ENCODE peak calls at places on chromosomes 5 and 9, in nine cellular contexts. Q, M, U, E, D, G, A, F and R are unnamed samples.

GRCh38 chr5:123601610-123602009 is 89.6 kb downstream of the CSNK1G3 start:
- DNase-seq in M (no peak), U (no peak), Q (no peak), A (no peak), D (no peak), F (no peak), E (no peak), G (no peak), R (no peak)

GRCh38 chr5:151819830-151820229 is 48.1 kb downstream of the G3BP1 start:
- DNase-seq in D (no peak), U (no peak), F (no peak), E (no peak), M (no peak), Q (no peak), G (no peak), A (no peak), R (no peak)

GRCh38 chr5:177094224-177095087 is 7.7 kb downstream of the FGFR4 start:
- DNase-seq in A (peak), E (peak), Q (no peak), F (peak), D (no peak), G (no peak), U (peak), M (peak), R (peak)

GRCh38 chr9:1606253-1606652 is 408.9 kb upstream of the SMARCA2 start:
- DNase-seq in G (no peak), A (no peak), E (no peak), Q (no peak), F (no peak), M (no peak), U (no peak), D (no peak), R (no peak)

GRCh38 chr5:75048457-75048953 is 3.9 kb downstream of the GCNT4 start:
- DNase-seq in M (no peak), E (no peak), U (no peak), Q (no peak), G (no peak), F (no peak), D (no peak), A (no peak), R (no peak)

GRCh38 chr5:176595386-176595943 is 14.5 kb downstream of the GPRIN1 start:
- DNase-seq in F (no peak), A (no peak), D (no peak), U (no peak), G (no peak), Q (no peak), M (no peak), E (no peak), R (no peak)

GRCh38 chr9:78552802-78553201 is 255.9 kb downstream of the PSAT1 start:
- DNase-seq in Q (no peak), E (no peak), M (no peak), A (no peak), D (no peak), G (no peak), U (no peak), F (no peak), R (no peak)

GRCh38 chr5:176985516-176985915 is 21.1 kb downstream of the UIMC1 start:
- DNase-seq in G (no peak), M (no peak), U (no peak), A (no peak), F (no peak), D (no peak), E (no peak), Q (no peak), R (no peak)

GRCh38 chr9:113152699-113153098 is 1.9 kb downstream of the SLC31A2 start:
- DNase-seq in D (no peak), Q (no peak), F (no peak), E (no peak), M (no peak), U (no peak), A (no peak), G (peak), R (no peak)

GRCh38 chr9:16816006-16816405 is 54.5 kb downstream of the BNC2 start:
- DNase-seq in Q (no peak), F (no peak), G (no peak), M (no peak), D (no peak), U (no peak), A (no peak), E (no peak), R (no peak)

GRCh38 chr9:121220996-121221671 is 19.5 kb upstream of the RAB14 start:
- DNase-seq in M (no peak), E (no peak), G (no peak), F (no peak), D (no peak), U (no peak), Q (no peak), A (no peak), R (no peak)

GRCh38 chr9:110048976-110049698 is 158.8 kb downstream of the C9orf152 start:
- DNase-seq in M (peak), G (no peak), E (no peak), U (no peak), F (no peak), Q (no peak), D (no peak), A (no peak), R (no peak)

GRCh38 chr9:36903541-36904435 is 130.3 kb downstream of the PAX5 start:
- DNase-seq in M (peak), F (no peak), Q (peak), U (no peak), A (no peak), E (peak), G (no peak), D (peak), R (peak)

DNA sequence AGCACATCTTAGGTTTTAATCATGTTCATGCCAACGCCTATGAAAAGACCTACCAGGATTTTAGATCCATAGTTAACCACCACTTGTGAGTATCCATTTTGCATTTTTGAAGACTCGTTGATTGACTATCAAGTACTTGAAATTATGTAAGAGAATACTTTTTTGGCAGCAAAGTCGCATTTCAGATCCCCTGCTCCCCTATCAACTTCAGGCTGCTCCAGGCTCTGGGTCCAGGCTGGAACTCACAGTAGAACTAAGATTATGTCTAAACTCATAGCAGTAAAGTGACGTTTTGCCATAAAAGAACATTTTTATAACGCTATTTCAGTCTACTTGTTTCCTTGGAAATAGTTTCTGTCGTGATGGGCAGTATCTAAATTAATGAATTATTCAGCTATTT is 267.7 kb downstream of the FANCC start:
- DNase-seq in Q (peak), D (no peak), U (no peak), E (no peak), G (no peak), A (no peak), F (no peak), M (no peak), R (no peak)
- H3K27ac ChIP-seq in Q (no peak), D (peak), U (peak), E (peak), G (peak), A (peak), F (peak), M (no peak), R (peak)

GRCh38 chr9:14322211-14323082 is 8.5 kb upstream of the NFIB start:
- DNase-seq in G (peak), E (peak), A (peak), Q (peak), F (peak), M (peak), U (peak), D (peak), R (peak)
- TF ChIP-seq POLR2A in G (peak), E (peak), A (no peak), Q (peak), F (no peak), M (peak), U (peak), D (no peak), R (no peak)

GRCh38 chr9:137461316-137461662 is 2.2 kb upstream of the NSMF start:
- DNase-seq in G (no peak), M (peak), A (no peak), E (no peak), Q (no peak), D (no peak), F (no peak), U (peak), R (no peak)

GRCh38 chr9:137463931-137464290 is 4.8 kb upstream of the NSMF start:
- DNase-seq in M (no peak), G (no peak), A (no peak), E (no peak), Q (no peak), U (peak), F (no peak), D (no peak), R (no peak)

GRCh38 chr9:137461663-137462395 is 2.7 kb upstream of the NSMF start:
- DNase-seq in E (peak), Q (peak), U (peak), A (no peak), F (peak), G (no peak), M (peak), D (no peak), R (peak)

GRCh38 chr9:137463194-137463930 is 4.2 kb upstream of the NSMF start:
- DNase-seq in F (peak), M (no peak), U (peak), D (no peak), Q (no peak), E (no peak), G (no peak), A (no peak), R (no peak)

GRCh38 chr9:137462396-137463193 is 3.5 kb upstream of the NSMF start:
- DNase-seq in E (no peak), A (no peak), G (no peak), U (peak), M (no peak), Q (no peak), F (peak), D (no peak), R (no peak)
- H3K27ac ChIP-seq in E (no peak), A (no peak), G (no peak), U (no peak), M (no peak), Q (no peak), F (no peak), D (no peak), R (no peak)

DNA sequence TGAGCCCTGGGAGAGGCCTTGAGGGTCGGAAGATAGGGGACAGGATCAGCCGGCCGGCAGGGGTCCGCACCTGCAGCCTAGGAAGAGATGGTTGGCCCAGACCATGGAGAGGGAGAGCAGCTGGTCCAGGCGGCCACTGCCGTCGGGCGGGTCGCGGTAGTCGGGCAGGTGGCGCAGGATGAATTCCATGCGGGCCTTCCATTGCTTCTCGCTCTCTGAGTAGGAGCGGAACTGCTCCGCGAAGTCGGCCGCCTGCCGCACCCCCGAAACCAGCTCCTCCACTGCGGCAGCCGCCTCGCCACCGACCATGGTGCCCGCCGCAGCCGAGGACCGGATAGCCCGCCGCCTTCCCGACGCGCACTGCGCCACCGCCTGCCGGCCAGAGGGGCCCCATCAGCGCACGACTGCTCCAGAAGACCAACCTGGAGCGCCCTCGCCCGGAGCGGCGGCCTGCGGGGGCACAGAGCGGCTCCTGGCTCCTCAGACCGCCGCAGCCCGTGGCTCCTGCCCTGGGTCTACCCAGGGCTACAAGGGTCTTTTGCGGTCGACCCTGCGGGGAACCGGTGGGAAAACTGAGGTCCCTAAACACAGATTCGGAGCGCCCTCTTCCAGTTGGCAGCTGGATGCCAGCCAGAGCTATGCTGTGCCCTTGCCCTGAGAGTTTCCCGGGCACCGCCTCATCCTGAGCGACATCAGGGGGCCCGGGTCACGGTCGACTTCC is at the start of gene CDKN2AIPNL:
- DNase-seq in U (peak), G (peak), F (peak), E (peak), D (peak), Q (peak), A (peak), M (peak), R (peak)
- TF ChIP-seq POLR2A in U (peak), G (peak), F (peak), E (peak), D (no peak), Q (peak), A (no peak), M (peak), R (no peak)